ENCODE peak calls at places on chromosome 15, in four cellular contexts. U is HepG2, K is GM12878, L is K562. P is an unnamed sample.

GRCh38 chr15:72231847-72232461 is 964 bp upstream of the PKM start:
- DNase-seq in U (peak; percentile 63), L (peak; percentile 82), K (no peak), P (no peak)

GRCh38 chr15:70870066-70870465 is 16.1 kb upstream of the LARP6 start:
- DNase-seq in L (no peak), U (no peak), K (no peak), P (no peak)

GRCh38 chr15:66638377-66638776 is 63.7 kb upstream of the SMAD6 start:
- DNase-seq in L (no peak), K (no peak), U (no peak), P (no peak)

GRCh38 chr15:64503197-64503596 is 42.8 kb downstream of the ZNF609 start:
- DNase-seq in L (no peak), U (no peak), K (no peak), P (no peak)

GRCh38 chr15:92693922-92694331 is 38.4 kb upstream of the FAM174B start:
- DNase-seq in K (no peak), L (peak; percentile 24), U (peak; percentile 50), P (peak; percentile 74)

GRCh38 chr15:62739082-62739481 is 303.5 kb upstream of the TPM1 start:
- DNase-seq in L (no peak), K (no peak), U (no peak), P (no peak)

GRCh38 chr15:62278534-62278933 is 113.4 kb upstream of the C2CD4B start:
- DNase-seq in K (no peak), U (no peak), L (no peak), P (no peak)

GRCh38 chr15:37101634-37102314 is 1.4 kb upstream of the MEIS2 start:
- DNase-seq in K (no peak), U (peak; percentile 51), L (peak; percentile 82), P (peak; percentile 34)

GRCh38 chr15:78540955-78541743 is 905 bp downstream of the PSMA4 start:
- DNase-seq in K (no peak), L (no peak), U (no peak), P (peak; percentile 18)

GRCh38 chr15:59099162-59099685 is 5.7 kb upstream of the CCNB2 start:
- DNase-seq in U (no peak), K (no peak), L (no peak), P (no peak)

GRCh38 chr15:58535337-58535736 is 103.5 kb downstream of the LIPC start:
- DNase-seq in K (no peak), L (no peak), U (no peak), P (no peak)

GRCh38 chr15:67762610-67763368 is 62.5 kb upstream of the SKOR1 start:
- DNase-seq in L (no peak), U (no peak), K (peak; percentile 85), P (no peak)

GRCh38 chr15:72086920-72087648 is 30.9 kb downstream of the MYO9A start:
- DNase-seq in K (no peak), L (no peak), U (no peak), P (no peak)

GRCh38 chr15:75644376-75644775 is 3.3 kb upstream of the SNX33 start:
- DNase-seq in U (no peak), L (no peak), K (no peak), P (no peak)

GRCh38 chr15:47987908-47988532 is 132.8 kb upstream of the SLC24A5 start:
- DNase-seq in U (peak; percentile 35), K (peak; percentile 38), L (no peak), P (peak; percentile 21)
- TF ChIP-seq TARDBP in U (no peak), K (no peak), L (no peak), P (no peak)

DNA sequence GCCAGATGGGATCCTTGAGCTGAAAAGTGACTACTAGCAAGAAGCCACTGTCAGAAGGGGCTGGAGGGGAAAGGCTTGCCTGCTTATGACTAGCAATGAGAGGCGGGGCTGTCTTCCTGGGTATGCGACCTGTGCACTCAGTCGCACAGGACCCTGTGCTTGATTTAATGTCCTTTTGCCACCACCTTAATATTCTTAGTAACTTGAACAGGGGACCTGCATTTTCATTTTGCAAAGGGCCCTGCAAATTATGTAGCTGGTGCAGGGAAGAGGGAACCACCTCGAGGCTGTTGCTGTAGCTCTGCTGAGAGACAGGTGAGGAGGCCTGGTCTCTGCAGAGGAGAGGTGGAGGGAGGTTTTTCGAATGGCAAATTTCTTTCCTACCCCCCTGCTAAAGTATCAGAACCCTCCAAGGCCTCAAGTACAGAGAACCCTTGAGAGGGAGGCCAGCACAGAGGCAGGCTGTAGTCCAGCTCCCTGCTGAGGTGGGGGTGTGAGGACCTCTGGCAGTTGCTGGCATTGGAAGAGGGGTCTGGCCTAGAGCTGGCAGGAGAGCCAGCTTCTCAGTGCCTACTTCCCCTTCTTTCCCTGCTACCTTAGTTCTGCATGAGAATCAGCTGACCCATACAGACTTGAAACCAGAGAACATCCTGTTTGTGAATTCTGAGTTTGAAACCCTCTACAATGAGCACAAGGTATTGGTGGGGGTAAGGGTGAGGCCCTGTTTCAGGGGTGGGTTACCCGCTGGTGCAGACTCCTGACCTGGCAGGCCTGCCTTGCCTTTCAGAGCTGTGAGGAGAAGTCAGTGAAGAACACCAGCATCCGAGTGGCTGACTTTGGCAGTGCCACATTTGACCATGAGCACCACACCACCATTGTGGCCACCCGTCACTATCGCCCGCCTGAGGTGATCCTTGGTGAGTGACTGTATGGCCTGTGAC is 11.4 kb downstream of the CLK3 start:
- DNase-seq in L (no peak), U (no peak), K (peak; percentile 37), P (no peak)
- TF ChIP-seq BHLHE40 in L (no peak), U (no peak), K (no peak), P (no peak)

GRCh38 chr15:69758810-69759410 is 306.3 kb downstream of the RPLP1 start:
- DNase-seq in K (peak; percentile 56), U (no peak), L (no peak), P (no peak)
- TF ChIP-seq TARDBP in K (no peak), U (no peak), L (no peak), P (no peak)

GRCh38 chr15:99485153-99485947 is 80.4 kb upstream of the MEF2A start:
- DNase-seq in L (no peak), U (no peak), K (no peak), P (no peak)
- TF ChIP-seq BHLHE40 in L (no peak), U (no peak), K (no peak), P (no peak)

DNA sequence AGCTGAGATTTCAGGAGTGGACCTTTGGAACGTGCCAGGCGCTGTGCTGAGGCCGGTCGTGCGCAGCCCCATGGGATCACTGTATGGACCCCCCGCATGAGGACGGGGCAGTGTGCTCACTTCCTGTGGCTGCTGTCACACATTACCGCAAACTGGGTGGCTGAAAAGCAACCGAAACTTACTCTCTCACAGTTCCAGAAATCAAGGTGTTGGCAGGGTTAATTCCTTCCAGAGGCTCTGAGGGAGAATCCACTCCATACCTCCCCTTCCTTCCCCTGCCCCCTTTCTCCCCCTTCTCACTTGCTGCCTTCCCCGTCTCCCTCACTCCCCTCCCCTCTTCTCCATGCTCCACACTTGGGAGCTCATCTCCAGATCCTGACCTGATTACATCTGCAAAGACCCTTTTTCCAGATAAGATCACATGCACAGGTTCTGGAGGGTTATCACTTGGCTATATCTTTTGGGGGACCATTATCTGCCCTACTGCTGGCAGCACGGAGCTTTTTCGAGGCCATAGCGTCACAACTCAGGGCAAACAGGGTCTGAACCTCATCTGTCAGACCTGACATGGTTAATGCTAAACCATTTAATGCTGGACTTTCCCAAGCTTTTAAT is 41.2 kb downstream of the KLF13 start:
- DNase-seq in L (no peak), U (no peak), K (no peak), P (no peak)
- TF ChIP-seq TARDBP in L (no peak), U (no peak), K (peak; percentile 7), P (no peak)

DNA sequence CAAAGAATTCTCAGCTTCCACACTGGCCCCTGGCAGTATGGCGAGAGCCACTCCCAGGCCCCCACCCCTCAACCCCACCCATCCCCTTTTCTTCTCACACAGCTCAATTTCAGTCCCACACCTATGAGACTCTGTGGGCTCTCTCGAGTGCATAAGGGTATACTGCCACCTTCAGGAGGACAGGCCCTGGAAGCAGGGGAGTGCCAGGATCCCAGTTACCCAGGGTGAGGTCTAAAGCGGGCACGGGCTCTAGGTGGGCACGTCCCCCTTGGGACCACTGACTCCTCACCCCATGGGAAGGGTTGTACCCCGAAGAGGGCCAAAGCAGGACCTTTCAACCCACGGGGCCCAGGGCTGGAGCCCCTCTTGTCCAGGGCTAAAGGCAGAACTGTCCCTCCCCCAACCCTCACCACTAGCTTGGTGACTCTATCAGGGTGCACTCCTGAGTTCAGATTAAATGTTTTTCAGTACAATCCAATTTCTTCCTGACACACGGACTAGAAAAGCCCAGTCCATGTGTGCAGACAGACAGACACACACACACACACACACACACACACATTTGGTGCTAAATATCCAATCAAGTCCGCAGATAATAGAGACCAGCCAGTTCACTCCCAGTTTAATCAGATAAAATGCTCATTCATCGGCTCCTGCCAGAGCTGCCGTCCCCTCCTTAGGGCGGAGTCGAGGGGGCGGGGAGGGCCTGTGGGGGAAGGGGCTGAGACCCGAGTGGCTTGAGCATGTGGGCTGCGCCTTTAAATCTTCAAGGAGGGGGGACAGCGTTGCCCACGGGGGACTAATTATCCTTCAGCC is 59.4 kb downstream of the CYP11A1 start:
- DNase-seq in U (peak; percentile 33), K (no peak), L (peak; percentile 56), P (peak; percentile 61)
- TF ChIP-seq BHLHE40 in U (no peak), K (no peak), L (no peak), P (no peak)

DNA sequence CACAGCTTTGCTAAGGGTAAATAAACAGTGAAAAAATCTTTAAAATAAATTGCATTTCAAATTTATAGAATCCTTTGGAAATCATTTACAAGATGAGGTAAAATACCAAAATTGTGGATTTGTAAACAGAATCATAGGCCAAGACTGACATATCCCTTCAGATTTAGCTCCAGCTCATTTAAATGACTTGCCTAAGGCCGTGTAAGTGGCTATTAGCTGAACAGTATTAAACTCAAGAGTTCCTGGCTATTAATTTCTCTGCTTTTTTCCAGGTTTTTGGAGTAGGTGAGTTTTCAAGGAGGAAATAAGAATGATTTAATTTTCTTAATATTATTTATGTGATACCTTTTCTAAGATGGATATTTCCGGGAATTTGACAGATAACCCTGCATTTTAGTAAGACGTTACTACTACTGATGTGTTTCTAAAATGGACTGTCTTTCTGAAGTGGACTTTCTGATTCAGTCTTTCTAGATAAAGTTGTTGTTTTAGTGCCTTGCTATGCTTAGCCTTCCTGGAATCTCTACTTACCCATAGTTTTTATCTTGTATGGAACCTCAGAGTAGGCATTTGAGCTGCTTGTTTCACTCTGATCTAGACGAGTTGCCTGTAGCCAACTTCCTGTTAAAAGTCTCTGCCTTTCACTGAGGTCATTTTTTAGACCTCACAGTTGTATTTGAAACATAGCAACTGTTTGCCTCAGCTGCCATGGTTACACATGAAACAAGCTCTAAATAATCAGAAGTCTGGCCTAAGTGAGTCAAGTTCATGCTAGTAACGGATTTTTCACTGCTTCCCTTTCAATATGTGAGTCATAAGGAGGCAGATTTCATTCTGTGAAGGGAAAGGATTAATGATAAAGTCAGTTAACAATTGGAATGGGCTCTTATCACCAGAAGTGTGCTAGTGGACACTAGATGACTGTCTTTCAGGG is 127.0 kb downstream of the KLHL25 start:
- DNase-seq in K (no peak), L (no peak), U (peak; percentile 53), P (no peak)
- TF ChIP-seq TARDBP in K (no peak), L (no peak), U (no peak), P (no peak)

DNA sequence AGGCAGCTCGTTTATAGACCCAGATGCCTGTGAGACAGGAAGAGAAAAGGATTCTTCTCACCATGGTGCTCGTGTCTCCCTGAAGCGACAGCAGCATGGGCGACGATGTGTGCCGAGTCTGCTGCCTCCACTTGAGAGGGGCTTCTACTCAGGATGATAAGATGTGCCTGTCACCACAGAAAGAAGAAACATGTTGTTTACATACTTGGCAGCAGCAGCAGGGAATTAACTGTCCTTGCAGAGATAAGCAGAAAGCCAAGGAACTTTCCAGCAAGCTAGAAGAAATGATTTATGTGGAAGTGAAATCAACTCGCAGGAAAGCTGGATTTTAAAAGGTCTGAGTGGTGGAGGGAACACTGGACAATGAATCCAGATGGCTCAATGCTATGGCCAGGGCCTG is 70.1 kb downstream of the SYNM start:
- DNase-seq in L (no peak), K (no peak), U (no peak), P (no peak)
- TF ChIP-seq BHLHE40 in L (no peak), K (no peak), U (no peak), P (no peak)

GRCh38 chr15:52284164-52284563 is 11.4 kb downstream of the MYO5C start:
- DNase-seq in U (no peak), K (no peak), L (no peak), P (peak; percentile 9)
- TF ChIP-seq TARDBP in U (no peak), K (no peak), L (no peak), P (no peak)